ENCODE peak calls at places on chromosomes 3 and 15, in nine cellular contexts. One of them, this sample, is unnamed.

GRCh38 chr3:34483290-34483887 is 685.0 kb downstream of the PDCD6IP start:
- DNase-seq in mesothelial cell of epicardium: no peak
- DNase-seq in pancreas: no peak
- DNase-seq in HFFc6: no peak
- DNase-seq in GM12891: no peak
- DNase-seq in cardiac muscle cell: no peak
- DNase-seq in coronary artery: no peak
- DNase-seq in mammary epithelial cell: no peak
- DNase-seq in activated CD8-positive, alpha-beta memory T cell treated with anti-CD3 and anti-CD28 coated beads, Interleukin-2, amount 50 U/mL, for 4 hours: no peak
- DNase-seq in this sample: no peak

GRCh38 chr3:42839616-42840015 is 30.4 kb downstream of the ACKR2 start:
- DNase-seq in activated CD8-positive, alpha-beta memory T cell treated with anti-CD3 and anti-CD28 coated beads, Interleukin-2, amount 50 U/mL, for 4 hours: no peak
- DNase-seq in coronary artery: no peak
- DNase-seq in pancreas: no peak
- DNase-seq in mesothelial cell of epicardium: no peak
- DNase-seq in HFFc6: peak; percentile 74
- DNase-seq in mammary epithelial cell: peak; percentile 60
- DNase-seq in GM12891: peak; percentile 28
- DNase-seq in cardiac muscle cell: peak; percentile 71
- DNase-seq in this sample: peak; percentile 43

GRCh38 chr15:67914537-67915373 is 74.9 kb upstream of the RNU6-1 start:
- DNase-seq in activated CD8-positive, alpha-beta memory T cell treated with anti-CD3 and anti-CD28 coated beads, Interleukin-2, amount 50 U/mL, for 4 hours: no peak
- DNase-seq in mesothelial cell of epicardium: peak; percentile 36
- DNase-seq in HFFc6: no peak
- DNase-seq in GM12891: no peak
- DNase-seq in cardiac muscle cell: peak; percentile 79
- DNase-seq in coronary artery: peak; percentile 82
- DNase-seq in pancreas: peak; percentile 34
- DNase-seq in mammary epithelial cell: no peak
- DNase-seq in this sample: no peak

GRCh38 chr15:87871130-87871737 is 385.3 kb downstream of the NTRK3 start:
- DNase-seq in pancreas: no peak
- DNase-seq in GM12891: no peak
- DNase-seq in mammary epithelial cell: no peak
- DNase-seq in coronary artery: no peak
- DNase-seq in activated CD8-positive, alpha-beta memory T cell treated with anti-CD3 and anti-CD28 coated beads, Interleukin-2, amount 50 U/mL, for 4 hours: no peak
- DNase-seq in cardiac muscle cell: no peak
- DNase-seq in mesothelial cell of epicardium: no peak
- DNase-seq in HFFc6: peak; percentile 88
- DNase-seq in this sample: no peak

GRCh38 chr3:146594843-146595482 is 10.2 kb downstream of the PLSCR5 start:
- DNase-seq in coronary artery: no peak
- DNase-seq in mesothelial cell of epicardium: no peak
- DNase-seq in HFFc6: peak; percentile 9
- DNase-seq in cardiac muscle cell: no peak
- DNase-seq in mammary epithelial cell: no peak
- DNase-seq in GM12891: no peak
- DNase-seq in activated CD8-positive, alpha-beta memory T cell treated with anti-CD3 and anti-CD28 coated beads, Interleukin-2, amount 50 U/mL, for 4 hours: no peak
- DNase-seq in pancreas: no peak
- DNase-seq in this sample: no peak

GRCh38 chr15:40815042-40815678 is 7.9 kb upstream of the DNAJC17 start:
- DNase-seq in cardiac muscle cell: peak; percentile 47
- DNase-seq in pancreas: no peak
- DNase-seq in activated CD8-positive, alpha-beta memory T cell treated with anti-CD3 and anti-CD28 coated beads, Interleukin-2, amount 50 U/mL, for 4 hours: no peak
- DNase-seq in GM12891: no peak
- DNase-seq in HFFc6: no peak
- DNase-seq in mesothelial cell of epicardium: no peak
- DNase-seq in mammary epithelial cell: peak; percentile 9
- DNase-seq in coronary artery: no peak
- DNase-seq in this sample: no peak

GRCh38 chr3:159604151-159604581 is 384.5 kb upstream of the IL12A start:
- DNase-seq in coronary artery: no peak
- DNase-seq in HFFc6: peak; percentile 46
- DNase-seq in pancreas: no peak
- DNase-seq in mammary epithelial cell: no peak
- DNase-seq in cardiac muscle cell: no peak
- DNase-seq in mesothelial cell of epicardium: no peak
- DNase-seq in GM12891: no peak
- DNase-seq in activated CD8-positive, alpha-beta memory T cell treated with anti-CD3 and anti-CD28 coated beads, Interleukin-2, amount 50 U/mL, for 4 hours: no peak
- DNase-seq in this sample: no peak

GRCh38 chr3:105235785-105236184 is 130.9 kb upstream of the ALCAM start:
- DNase-seq in cardiac muscle cell: no peak
- DNase-seq in activated CD8-positive, alpha-beta memory T cell treated with anti-CD3 and anti-CD28 coated beads, Interleukin-2, amount 50 U/mL, for 4 hours: no peak
- DNase-seq in GM12891: no peak
- DNase-seq in mammary epithelial cell: no peak
- DNase-seq in mesothelial cell of epicardium: no peak
- DNase-seq in pancreas: no peak
- DNase-seq in coronary artery: no peak
- DNase-seq in HFFc6: no peak
- DNase-seq in this sample: no peak

GRCh38 chr3:149575213-149575961 is 82.4 kb downstream of the WWTR1 start:
- DNase-seq in mesothelial cell of epicardium: no peak
- DNase-seq in coronary artery: peak; percentile 89
- DNase-seq in activated CD8-positive, alpha-beta memory T cell treated with anti-CD3 and anti-CD28 coated beads, Interleukin-2, amount 50 U/mL, for 4 hours: no peak
- DNase-seq in mammary epithelial cell: peak; percentile 82
- DNase-seq in pancreas: no peak
- DNase-seq in cardiac muscle cell: no peak
- DNase-seq in HFFc6: peak; percentile 88
- DNase-seq in GM12891: no peak
- DNase-seq in this sample: no peak

GRCh38 chr3:120102674-120103073 is 8.4 kb upstream of the GSK3B start:
- DNase-seq in GM12891: no peak
- DNase-seq in mammary epithelial cell: peak; percentile 91
- DNase-seq in coronary artery: no peak
- DNase-seq in HFFc6: no peak
- DNase-seq in mesothelial cell of epicardium: no peak
- DNase-seq in activated CD8-positive, alpha-beta memory T cell treated with anti-CD3 and anti-CD28 coated beads, Interleukin-2, amount 50 U/mL, for 4 hours: no peak
- DNase-seq in pancreas: peak; percentile 71
- DNase-seq in cardiac muscle cell: no peak
- DNase-seq in this sample: no peak

GRCh38 chr3:53113293-53114010 is 16.8 kb downstream of the RFT1 start:
- DNase-seq in mesothelial cell of epicardium: no peak
- DNase-seq in coronary artery: no peak
- DNase-seq in activated CD8-positive, alpha-beta memory T cell treated with anti-CD3 and anti-CD28 coated beads, Interleukin-2, amount 50 U/mL, for 4 hours: no peak
- DNase-seq in GM12891: no peak
- DNase-seq in HFFc6: no peak
- DNase-seq in mammary epithelial cell: no peak
- DNase-seq in pancreas: no peak
- DNase-seq in cardiac muscle cell: no peak
- DNase-seq in this sample: no peak

GRCh38 chr15:73854265-73854664 is 19.1 kb upstream of the TBC1D21 start:
- DNase-seq in pancreas: no peak
- DNase-seq in coronary artery: no peak
- DNase-seq in mesothelial cell of epicardium: no peak
- DNase-seq in HFFc6: no peak
- DNase-seq in cardiac muscle cell: peak; percentile 6
- DNase-seq in activated CD8-positive, alpha-beta memory T cell treated with anti-CD3 and anti-CD28 coated beads, Interleukin-2, amount 50 U/mL, for 4 hours: no peak
- DNase-seq in mammary epithelial cell: no peak
- DNase-seq in GM12891: no peak
- DNase-seq in this sample: no peak

GRCh38 chr15:38028869-38029268 is 94.4 kb downstream of the TMCO5A start:
- DNase-seq in mammary epithelial cell: no peak
- DNase-seq in GM12891: no peak
- DNase-seq in HFFc6: peak; percentile 59
- DNase-seq in activated CD8-positive, alpha-beta memory T cell treated with anti-CD3 and anti-CD28 coated beads, Interleukin-2, amount 50 U/mL, for 4 hours: no peak
- DNase-seq in cardiac muscle cell: no peak
- DNase-seq in coronary artery: no peak
- DNase-seq in pancreas: no peak
- DNase-seq in mesothelial cell of epicardium: no peak
- DNase-seq in this sample: no peak

GRCh38 chr3:32815812-32816438 is 1.9 kb upstream of the TRIM71 start:
- DNase-seq in mammary epithelial cell: no peak
- DNase-seq in HFFc6: no peak
- DNase-seq in GM12891: no peak
- DNase-seq in coronary artery: no peak
- DNase-seq in cardiac muscle cell: peak; percentile 42
- DNase-seq in pancreas: no peak
- DNase-seq in activated CD8-positive, alpha-beta memory T cell treated with anti-CD3 and anti-CD28 coated beads, Interleukin-2, amount 50 U/mL, for 4 hours: no peak
- DNase-seq in mesothelial cell of epicardium: no peak
- DNase-seq in this sample: peak; percentile 46

GRCh38 chr3:188458761-188459160 is 304.8 kb downstream of the LPP start:
- DNase-seq in coronary artery: no peak
- DNase-seq in cardiac muscle cell: no peak
- DNase-seq in mammary epithelial cell: no peak
- DNase-seq in GM12891: no peak
- DNase-seq in mesothelial cell of epicardium: no peak
- DNase-seq in pancreas: no peak
- DNase-seq in HFFc6: no peak
- DNase-seq in activated CD8-positive, alpha-beta memory T cell treated with anti-CD3 and anti-CD28 coated beads, Interleukin-2, amount 50 U/mL, for 4 hours: no peak
- DNase-seq in this sample: no peak

GRCh38 chr3:129611812-129612349 is 5.4 kb upstream of the PLXND1 start:
- DNase-seq in HFFc6: peak; percentile 60
- DNase-seq in GM12891: no peak
- DNase-seq in pancreas: no peak
- DNase-seq in activated CD8-positive, alpha-beta memory T cell treated with anti-CD3 and anti-CD28 coated beads, Interleukin-2, amount 50 U/mL, for 4 hours: no peak
- DNase-seq in mesothelial cell of epicardium: no peak
- DNase-seq in coronary artery: no peak
- DNase-seq in cardiac muscle cell: no peak
- DNase-seq in mammary epithelial cell: no peak
- DNase-seq in this sample: no peak

GRCh38 chr3:127464642-127465041 is 125.9 kb downstream of the TPRA1 start:
- DNase-seq in coronary artery: no peak
- DNase-seq in pancreas: no peak
- DNase-seq in GM12891: no peak
- DNase-seq in activated CD8-positive, alpha-beta memory T cell treated with anti-CD3 and anti-CD28 coated beads, Interleukin-2, amount 50 U/mL, for 4 hours: no peak
- DNase-seq in mesothelial cell of epicardium: no peak
- DNase-seq in cardiac muscle cell: no peak
- DNase-seq in mammary epithelial cell: no peak
- DNase-seq in HFFc6: no peak
- DNase-seq in this sample: no peak

This sample was measured in 8988T.